ENCODE peak calls at places on chromosome 2, in six cellular contexts. F is M059J; D is left lung; H is CD8-positive, alpha-beta memory T cell; Y is activated T-helper 1 cell treated with anti-CD3 and anti-CD28 coated beads, Interleukin-2, amount 50 U/mL, for 16 hours; C is AG08396. Q is an unnamed sample.

GRCh38 chr2:191246820-191247380 is 1.7 kb downstream of the MYO1B start:
- DNase-seq in F (peak; percentile 34), D (no peak), H (no peak), Y (no peak), C (no peak), Q (no peak)

GRCh38 chr2:218334531-218334930 is 22.1 kb upstream of the CATIP start:
- DNase-seq in F (no peak), D (no peak), H (no peak), Y (no peak), C (no peak), Q (no peak)

GRCh38 chr2:231780123-231780908 is 766 bp downstream of the PDE6D start:
- DNase-seq in F (peak; percentile 25), D (peak; percentile 36), H (peak; percentile 2), Y (no peak), C (peak; percentile 41), Q (peak; percentile 30)

GRCh38 chr2:121398853-121399252 is 113.9 kb upstream of the TFCP2L1 start:
- DNase-seq in F (no peak), D (no peak), H (no peak), Y (no peak), C (no peak), Q (peak; percentile 7)

GRCh38 chr2:23482188-23482587 is 97.2 kb downstream of the KLHL29 start:
- DNase-seq in F (no peak), D (peak; percentile 22), H (no peak), Y (no peak), C (no peak), Q (no peak)

GRCh38 chr2:159381574-159381973 is 95.1 kb upstream of the WDSUB1 start:
- DNase-seq in F (peak; percentile 4), D (no peak), H (no peak), Y (no peak), C (no peak), Q (no peak)

GRCh38 chr2:12008425-12009061 is 262.1 kb downstream of the LPIN1 start:
- DNase-seq in F (peak; percentile 67), D (no peak), H (no peak), Y (no peak), C (no peak), Q (no peak)

GRCh38 chr2:201809633-201810032 is 3.3 kb downstream of the CDK15 start:
- DNase-seq in F (no peak), D (no peak), H (no peak), Y (no peak), C (no peak), Q (no peak)

GRCh38 chr2:96259497-96259921 is 6.3 kb downstream of the TMEM127 start:
- DNase-seq in F (no peak), D (no peak), H (no peak), Y (no peak), C (no peak), Q (peak; percentile 25)

GRCh38 chr2:217944923-217945322 is 57.9 kb downstream of the TNS1 start:
- DNase-seq in F (no peak), D (no peak), H (no peak), Y (no peak), C (no peak), Q (no peak)

GRCh38 chr2:41928593-41928992 is 119.2 kb upstream of the PKDCC start:
- DNase-seq in F (peak; percentile 93), D (no peak), H (no peak), Y (no peak), C (peak; percentile 39), Q (no peak)

GRCh38 chr2:172102159-172102857 is 392 bp downstream of the DLX2 start:
- DNase-seq in F (peak; percentile 86), D (no peak), H (no peak), Y (no peak), C (peak; percentile 77), Q (peak; percentile 57)

GRCh38 chr2:54572636-54573531 is 116.8 kb downstream of the SPTBN1 start:
- DNase-seq in F (peak; percentile 81), D (no peak), H (peak; percentile 62), Y (no peak), C (no peak), Q (no peak)

GRCh38 chr2:46369783-46370182 is 72.6 kb downstream of the EPAS1 start:
- DNase-seq in F (no peak), D (no peak), H (no peak), Y (no peak), C (no peak), Q (peak; percentile 44)

GRCh38 chr2:1969701-1970015 is 225.3 kb upstream of the PXDN start:
- DNase-seq in F (no peak), D (no peak), H (no peak), Y (no peak), C (no peak), Q (no peak)

GRCh38 chr2:120845281-120845680 is 109.6 kb downstream of the GLI2 start:
- DNase-seq in F (no peak), D (peak; percentile 58), H (no peak), Y (no peak), C (no peak), Q (no peak)

GRCh38 chr2:224958466-224958857 is 83.8 kb downstream of the DOCK10 start:
- DNase-seq in F (no peak), D (no peak), H (no peak), Y (no peak), C (no peak), Q (no peak)

GRCh38 chr2:134173338-134174016 is 80.4 kb upstream of the MGAT5 start:
- DNase-seq in F (peak; percentile 15), D (peak; percentile 59), H (no peak), Y (no peak), C (no peak), Q (no peak)

GRCh38 chr2:67256892-67257291 is 140.2 kb upstream of the ETAA1 start:
- DNase-seq in F (peak; percentile 51), D (no peak), H (no peak), Y (no peak), C (no peak), Q (no peak)

GRCh38 chr2:101806123-101806522 is 108.6 kb downstream of the MAP4K4 start:
- DNase-seq in F (peak; percentile 92), D (no peak), H (no peak), Y (no peak), C (no peak), Q (no peak)

GRCh38 chr2:31329081-31329605 is 85.4 kb downstream of the XDH start:
- DNase-seq in F (no peak), D (no peak), H (no peak), Y (no peak), C (no peak), Q (no peak)

GRCh38 chr2:3162442-3163077 is 215.1 kb downstream of the EIPR1 start:
- DNase-seq in F (no peak), D (no peak), H (no peak), Y (no peak), C (no peak), Q (no peak)

GRCh38 chr2:185522472-185522871 is 216.1 kb upstream of the FSIP2 start:
- DNase-seq in F (no peak), D (no peak), H (no peak), Y (no peak), C (no peak), Q (no peak)

GRCh38 chr2:53945538-53945937 is 25.3 kb downstream of the PSME4 start:
- DNase-seq in F (no peak), D (no peak), H (no peak), Y (no peak), C (no peak), Q (no peak)

GRCh38 chr2:98496750-98497493 is 52.3 kb downstream of the INPP4A start:
- DNase-seq in F (no peak), D (no peak), H (no peak), Y (no peak), C (no peak), Q (no peak)

GRCh38 chr2:67891642-67892041 is 171.2 kb downstream of the C1D start:
- DNase-seq in F (no peak), D (no peak), H (no peak), Y (no peak), C (no peak), Q (no peak)

GRCh38 chr2:24262571-24262970 is 87.7 kb downstream of the FAM228A start:
- DNase-seq in F (no peak), D (no peak), H (no peak), Y (no peak), C (no peak), Q (no peak)

GRCh38 chr2:160417745-160418397 is 75.7 kb downstream of the RBMS1 start:
- DNase-seq in F (peak; percentile 95), D (no peak), H (no peak), Y (no peak), C (peak; percentile 51), Q (no peak)

GRCh38 chr2:23008951-23009350 is 376.0 kb upstream of the KLHL29 start:
- DNase-seq in F (no peak), D (no peak), H (no peak), Y (no peak), C (no peak), Q (no peak)

GRCh38 chr2:46652514-46653170 is 173.3 kb downstream of the TMEM247 start:
- DNase-seq in F (no peak), D (no peak), H (no peak), Y (no peak), C (no peak), Q (no peak)

GRCh38 chr2:18065264-18065663 is 186.8 kb downstream of the KCNS3 start:
- DNase-seq in F (no peak), D (no peak), H (no peak), Y (no peak), C (no peak), Q (no peak)